ENCODE peak calls at places on chromosomes 4 and X, in seven cellular contexts. R, B, Q, S, X, Z and D are unnamed samples.

GRCh38 chrX:74505437-74505836 is 84.1 kb downstream of the SLC16A2 start:
- DNase-seq in R (no peak), B (no peak), Q (no peak), S (no peak), X (no peak), Z (no peak), D (no peak)

GRCh38 chrX:107324493-107325310 is 118.3 kb downstream of the DNAAF6 start:
- DNase-seq in R (peak; percentile 36), B (peak; percentile 14), Q (no peak), S (no peak), X (no peak), Z (no peak), D (peak; percentile 0)

GRCh38 chr4:123349401-123350190 is 47.0 kb upstream of the SPRY1 start:
- DNase-seq in R (no peak), B (no peak), Q (no peak), S (no peak), X (no peak), Z (no peak), D (no peak)

GRCh38 chr4:79403356-79403755 is 4.7 kb downstream of the GK2 start:
- DNase-seq in R (no peak), B (no peak), Q (no peak), S (no peak), X (no peak), Z (no peak), D (no peak)

GRCh38 chr4:1939664-1940509 is 68.7 kb downstream of the NSD2 start:
- DNase-seq in R (peak; percentile 91), B (no peak), Q (peak; percentile 72), S (peak; percentile 46), X (no peak), Z (peak; percentile 39), D (peak; percentile 82)

GRCh38 chrX:10156199-10157031 is at the start of gene CLCN4:
- DNase-seq in R (peak; percentile 56), B (peak; percentile 65), Q (no peak), S (no peak), X (peak; percentile 52), Z (peak; percentile 58), D (peak; percentile 22)

GRCh38 chr4:288891-289290 is 16.4 kb downstream of the ZNF732 start:
- DNase-seq in R (peak; percentile 69), B (no peak), Q (no peak), S (no peak), X (no peak), Z (no peak), D (peak; percentile 3)

GRCh38 chr4:16337936-16338335 is 111.7 kb upstream of the TAPT1 start:
- DNase-seq in R (peak; percentile 5), B (no peak), Q (peak; percentile 29), S (peak; percentile 26), X (no peak), Z (no peak), D (no peak)

GRCh38 chr4:26065833-26066232 is 151.8 kb downstream of the SMIM20 start:
- DNase-seq in R (no peak), B (no peak), Q (no peak), S (no peak), X (no peak), Z (no peak), D (no peak)

GRCh38 chr4:38802561-38803355 is 1.8 kb downstream of the TLR1 start:
- DNase-seq in R (no peak), B (peak; percentile 80), Q (no peak), S (no peak), X (no peak), Z (no peak), D (no peak)

GRCh38 chr4:176359590-176359989 is 39.8 kb downstream of the SPCS3 start:
- DNase-seq in R (peak; percentile 82), B (no peak), Q (no peak), S (no peak), X (no peak), Z (no peak), D (peak; percentile 97)

DNA sequence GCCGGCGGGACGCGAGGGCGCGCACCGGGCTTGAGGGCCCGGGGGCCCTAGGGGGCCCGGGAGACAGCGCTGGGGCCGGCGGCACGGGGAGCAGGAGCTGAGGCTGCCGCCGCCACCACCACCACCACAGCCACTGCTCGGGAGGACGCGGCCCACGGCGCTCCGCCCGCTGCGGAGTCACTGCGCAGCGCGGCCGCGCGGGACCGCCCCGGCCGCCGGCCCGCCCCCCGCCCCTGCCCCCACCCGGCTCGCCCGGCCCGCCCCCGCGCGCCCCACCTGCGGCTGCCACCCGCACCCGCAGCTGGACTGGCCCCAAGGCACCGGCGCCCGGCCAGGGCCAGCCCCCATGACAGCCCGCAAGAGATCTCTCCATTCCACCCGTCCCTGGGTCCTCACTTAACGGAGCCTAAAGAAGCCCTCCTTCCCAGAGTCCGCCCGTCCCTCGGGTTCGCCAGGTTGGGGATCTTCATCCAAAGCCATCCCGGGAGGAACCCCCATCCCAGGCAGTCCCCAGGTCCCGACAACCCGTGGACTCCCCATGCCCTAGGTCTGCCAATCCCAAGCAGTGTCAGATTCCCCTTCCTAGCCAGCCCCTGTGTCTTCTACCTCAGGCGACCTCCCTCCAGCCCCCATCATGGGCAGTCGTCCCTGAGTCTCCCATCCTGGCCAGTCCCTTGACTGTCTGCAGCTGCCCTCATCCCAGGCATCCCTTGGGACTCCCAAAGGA is 40.0 kb upstream of the IQSEC2 start:
- DNase-seq in R (no peak), B (no peak), Q (no peak), S (no peak), X (peak; percentile 12), Z (no peak), D (peak; percentile 48)
- H3K4me3 ChIP-seq in R (peak overlapping the region; percentile 55), B (no peak overlapping the region), Q (peak overlapping the region; percentile 35), S (peak overlapping the region; percentile 43), X (peak overlapping the region; percentile 35), Z (peak overlapping the region; percentile 65), D (peak overlapping the region; percentile 53)

GRCh38 chr4:98546910-98547544 is 111.4 kb downstream of the TSPAN5 start:
- DNase-seq in R (peak; percentile 83), B (no peak), Q (no peak), S (no peak), X (no peak), Z (no peak), D (no peak)
- TF ChIP-seq CTCF in R (peak; percentile 53), B (no peak), Q (no peak), S (no peak), X (no peak), Z (no peak), D (peak; percentile 12)

GRCh38 chrX:154351183-154352011 is 23.0 kb downstream of the FLNA start:
- DNase-seq in R (no peak), B (no peak), Q (no peak), S (no peak), X (peak; percentile 71), Z (no peak), D (peak; percentile 2)
- H3K4me3 ChIP-seq in R (no peak overlapping the region), B (no peak overlapping the region), Q (no peak overlapping the region), S (no peak overlapping the region), X (no peak overlapping the region), Z (no peak overlapping the region), D (no peak overlapping the region)

DNA sequence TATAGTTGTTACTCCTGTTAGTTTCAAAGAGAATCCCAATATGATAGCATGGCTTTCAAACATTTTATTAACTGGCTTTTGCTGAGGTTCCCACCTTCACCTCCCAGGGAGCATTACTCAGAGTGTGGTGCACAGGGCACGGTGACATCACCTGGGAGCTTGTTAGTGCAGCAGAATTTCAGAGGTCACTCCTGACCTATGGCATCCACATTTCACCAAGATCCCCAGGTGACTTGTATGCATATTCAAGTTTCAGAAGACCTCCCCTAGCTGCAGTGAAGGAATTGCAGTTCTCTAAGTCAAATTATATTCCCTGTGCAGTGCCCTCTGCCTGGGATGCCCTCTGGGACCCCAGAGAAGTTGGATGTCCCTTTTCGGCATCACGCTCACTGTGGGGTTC is 29.7 kb upstream of the LNX1 start:
- DNase-seq in R (peak; percentile 22), B (no peak), Q (no peak), S (no peak), X (no peak), Z (no peak), D (no peak)
- TF ChIP-seq CTCF in R (peak; percentile 38), B (no peak), Q (peak; percentile 31), S (peak; percentile 8), X (no peak), Z (no peak), D (no peak)

DNA sequence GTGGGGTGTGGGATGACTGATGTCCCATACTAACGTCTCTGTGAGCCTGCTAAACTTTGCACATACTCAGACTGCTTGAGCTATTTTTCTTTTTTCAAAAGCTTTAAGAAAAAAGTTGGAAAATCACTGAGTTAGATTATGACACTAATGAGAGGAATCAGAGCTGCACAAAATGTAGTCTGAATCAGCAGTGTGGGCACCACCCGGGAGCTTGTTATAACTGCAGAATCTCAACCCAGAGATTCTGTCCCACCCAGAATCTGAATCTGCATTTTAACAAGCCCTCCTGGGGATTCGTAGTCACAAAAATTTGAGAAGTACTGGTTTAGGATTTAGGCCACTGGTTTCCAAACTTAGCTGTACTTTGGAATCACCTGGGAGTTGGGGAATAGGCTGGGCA is 102.1 kb upstream of the MID1IP1 start:
- DNase-seq in R (no peak), B (no peak), Q (no peak), S (no peak), X (no peak), Z (no peak), D (no peak)
- H3K4me3 ChIP-seq in R (no peak overlapping the region), B (no peak overlapping the region), Q (no peak overlapping the region), S (no peak overlapping the region), X (no peak overlapping the region), Z (no peak overlapping the region), D (no peak overlapping the region)

GRCh38 chr4:169152899-169153298 is 117.9 kb downstream of the SH3RF1 start:
- DNase-seq in R (no peak), B (no peak), Q (no peak), S (no peak), X (no peak), Z (no peak), D (no peak)
- TF ChIP-seq CTCF in R (peak; percentile 40), B (no peak), Q (peak; percentile 17), S (peak; percentile 10), X (no peak), Z (no peak), D (peak; percentile 2)

DNA sequence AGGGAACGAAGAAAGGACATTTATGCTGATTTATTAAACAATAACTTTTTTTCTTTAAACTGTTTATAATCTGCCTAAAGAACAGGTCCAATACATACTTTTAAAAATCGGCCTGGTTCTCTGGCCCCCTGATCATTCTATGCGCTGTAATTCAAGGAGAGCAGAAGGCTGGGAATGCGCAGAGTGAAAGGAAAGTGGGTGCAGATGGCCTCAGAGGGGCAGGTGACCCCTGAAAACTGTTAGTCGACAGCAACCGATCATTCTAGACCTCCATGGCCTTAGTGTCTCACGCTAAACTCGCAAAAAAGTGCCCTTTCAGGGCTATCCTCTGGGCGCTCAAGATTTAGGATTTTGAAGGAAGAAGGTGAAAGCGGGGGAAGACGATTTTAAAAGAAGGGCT is 2.2 kb downstream of the PDE5A start:
- DNase-seq in R (peak; percentile 41), B (no peak), Q (no peak), S (no peak), X (no peak), Z (no peak), D (peak; percentile 32)
- H3K4me3 ChIP-seq in R (peak overlapping the region; percentile 85), B (peak overlapping the region; percentile 62), Q (peak overlapping the region; percentile 24), S (peak overlapping the region; percentile 59), X (peak overlapping the region; percentile 7), Z (peak overlapping the region; percentile 54), D (peak overlapping the region; percentile 90)

GRCh38 chr4:184513802-184514120 is 39.4 kb upstream of the IRF2 start:
- DNase-seq in R (no peak), B (no peak), Q (no peak), S (no peak), X (no peak), Z (no peak), D (no peak)
- TF ChIP-seq CTCF in R (no peak), B (no peak), Q (no peak), S (no peak), X (no peak), Z (no peak), D (no peak)